ENCODE peak calls at places on chromosome 9, in nine cellular contexts. M is coronary artery, F is WTC11, U is A549, O is fibroblast of mammary gland, N is left ventricle myocardium inferior, C is tibial artery, H is psoas muscle, A is GM12864. W is an unnamed sample.

GRCh38 chr9:101028346-101029299 is at the start of gene PLPPR1:
- DNase-seq in M (no peak), F (peak; percentile 77), U (peak; percentile 53), O (peak; percentile 32), N (peak; percentile 18), C (no peak), H (peak; percentile 17), A (no peak), W (peak; percentile 79)

GRCh38 chr9:137520614-137521404 is 29.4 kb downstream of the PNPLA7 start:
- DNase-seq in M (no peak), F (no peak), U (no peak), O (no peak), N (no peak), C (no peak), H (no peak), A (no peak), W (peak; percentile 62)

GRCh38 chr9:136576269-136576626 is 30.4 kb upstream of the NOTCH1 start:
- DNase-seq in M (no peak), F (no peak), U (peak; percentile 51), O (no peak), N (no peak), C (peak; percentile 50), H (no peak), A (no peak), W (no peak)

GRCh38 chr9:18785604-18786003 is 247.4 kb downstream of the SAXO1 start:
- DNase-seq in M (no peak), F (no peak), U (no peak), O (no peak), N (no peak), C (no peak), H (no peak), A (no peak), W (no peak)

GRCh38 chr9:124357591-124358361 is 57.5 kb downstream of the PSMB7 start:
- DNase-seq in M (peak; percentile 66), F (no peak), U (no peak), O (peak; percentile 30), N (no peak), C (no peak), H (no peak), A (no peak), W (peak; percentile 34)

GRCh38 chr9:74362423-74362822 is 134.7 kb upstream of the RORB start:
- DNase-seq in M (no peak), F (no peak), U (no peak), O (no peak), N (no peak), C (no peak), H (no peak), A (no peak), W (no peak)

GRCh38 chr9:3478549-3478953 is 47.2 kb downstream of the RFX3 start:
- DNase-seq in M (no peak), F (no peak), U (no peak), O (no peak), N (no peak), C (no peak), H (no peak), A (peak; percentile 73), W (no peak)

GRCh38 chr9:79578891-79579290 is 7.1 kb downstream of the TLE4 start:
- DNase-seq in M (no peak), F (no peak), U (no peak), O (peak; percentile 27), N (no peak), C (no peak), H (no peak), A (no peak), W (no peak)

GRCh38 chr9:89095755-89096154 is 82.9 kb downstream of the SHC3 start:
- DNase-seq in M (no peak), F (no peak), U (no peak), O (peak; percentile 42), N (no peak), C (no peak), H (no peak), A (no peak), W (no peak)

GRCh38 chr9:35673132-35673997 is at the start of gene CA9:
- DNase-seq in M (no peak), F (no peak), U (no peak), O (no peak), N (peak; percentile 57), C (no peak), H (no peak), A (no peak), W (no peak)

GRCh38 chr9:129678844-129679243 is 13.4 kb downstream of the PRRX2 start:
- DNase-seq in M (no peak), F (no peak), U (no peak), O (no peak), N (no peak), C (no peak), H (no peak), A (no peak), W (no peak)

GRCh38 chr9:100104314-100104713 is 5.3 kb downstream of the INVS start:
- DNase-seq in M (no peak), F (no peak), U (no peak), O (peak; percentile 29), N (no peak), C (no peak), H (no peak), A (no peak), W (no peak)

GRCh38 chr9:14251146-14252071 is 62.5 kb downstream of the NFIB start:
- DNase-seq in M (peak; percentile 90), F (peak; percentile 27), U (peak; percentile 55), O (peak; percentile 87), N (peak; percentile 87), C (peak; percentile 76), H (peak; percentile 79), A (no peak), W (no peak)

GRCh38 chr9:19481471-19481870 is 72.7 kb downstream of the ACER2 start:
- DNase-seq in M (no peak), F (no peak), U (no peak), O (no peak), N (peak; percentile 57), C (no peak), H (no peak), A (no peak), W (no peak)

GRCh38 chr9:131635912-131636311 is 90.6 kb downstream of the PRRT1B start:
- DNase-seq in M (no peak), F (no peak), U (no peak), O (no peak), N (no peak), C (no peak), H (no peak), A (no peak), W (no peak)

GRCh38 chr9:131636593-131636992 is 91.3 kb downstream of the PRRT1B start:
- DNase-seq in M (no peak), F (no peak), U (no peak), O (no peak), N (no peak), C (no peak), H (no peak), A (no peak), W (no peak)

GRCh38 chr9:131631254-131631653 is 85.9 kb downstream of the PRRT1B start:
- DNase-seq in M (no peak), F (no peak), U (no peak), O (no peak), N (no peak), C (no peak), H (no peak), A (no peak), W (no peak)

GRCh38 chr9:131633491-131634031 is 88.2 kb downstream of the PRRT1B start:
- DNase-seq in M (no peak), F (no peak), U (no peak), O (no peak), N (no peak), C (no peak), H (no peak), A (no peak), W (no peak)

DNA sequence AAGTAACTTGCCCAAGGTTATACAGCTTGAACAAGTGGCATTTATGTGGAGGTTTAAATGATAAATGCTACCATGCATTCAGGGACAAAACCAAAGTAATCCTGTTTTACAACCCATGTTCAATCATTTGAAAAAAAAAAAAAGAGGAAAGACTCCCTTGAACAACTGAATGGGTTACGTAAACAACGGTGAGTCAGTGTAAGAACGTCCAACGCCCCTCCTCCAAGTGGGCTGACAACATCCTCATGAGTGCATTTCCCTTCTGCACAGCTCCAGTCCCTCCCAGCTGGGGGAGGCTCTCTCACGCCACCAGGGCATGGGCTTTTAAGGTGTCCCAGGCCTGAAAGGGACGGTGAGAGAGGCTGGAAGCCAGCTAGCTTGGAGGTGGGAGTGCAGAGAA is 90.0 kb downstream of the PRRT1B start:
- DNase-seq in M (peak; percentile 88), F (no peak), U (peak; percentile 89), O (peak; percentile 98), N (peak; percentile 77), C (peak; percentile 94), H (peak; percentile 83), A (no peak), W (no peak)
- TF ChIP-seq CTCF in M (no peak), F (no peak), U (no peak), O (peak; percentile 18), N (peak; percentile 18), C (peak; percentile 13), H (no peak), A (no peak), W (no peak)

GRCh38 chr9:84254972-84255371 is 85.6 kb downstream of the SLC28A3 start:
- DNase-seq in M (no peak), F (no peak), U (no peak), O (no peak), N (peak; percentile 39), C (no peak), H (no peak), A (no peak), W (no peak)
- TF ChIP-seq CTCF in M (no peak), F (no peak), U (no peak), O (no peak), N (no peak), C (no peak), H (no peak), A (no peak), W (no peak)

DNA sequence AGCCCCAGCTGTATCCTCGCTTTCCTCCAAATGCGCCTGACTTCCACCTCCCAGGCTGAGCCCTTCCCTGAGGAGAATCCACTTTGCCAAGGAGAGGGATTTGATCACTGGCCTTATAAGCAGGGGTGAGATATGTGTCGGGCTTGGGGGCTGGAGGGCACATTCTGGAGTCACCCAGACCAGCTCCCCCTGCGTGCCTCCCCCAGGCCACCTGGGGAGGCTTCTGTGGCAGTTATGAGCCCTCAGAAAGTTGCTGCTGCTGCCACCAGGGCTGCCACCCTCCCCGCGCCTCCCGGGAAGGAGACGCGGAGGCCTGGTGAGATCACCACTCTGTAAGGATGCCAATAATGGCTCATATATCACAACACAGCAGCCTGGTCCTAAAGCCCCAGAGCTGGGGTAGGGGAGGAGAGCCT is 211.5 kb downstream of the PAPPA start:
- DNase-seq in M (no peak), F (no peak), U (no peak), O (peak; percentile 72), N (peak; percentile 47), C (peak; percentile 34), H (peak; percentile 50), A (no peak), W (no peak)
- TF ChIP-seq CTCF in M (no peak), F (no peak), U (no peak), O (no peak), N (peak; percentile 44), C (peak; percentile 47), H (peak; percentile 33), A (no peak), W (no peak)

DNA sequence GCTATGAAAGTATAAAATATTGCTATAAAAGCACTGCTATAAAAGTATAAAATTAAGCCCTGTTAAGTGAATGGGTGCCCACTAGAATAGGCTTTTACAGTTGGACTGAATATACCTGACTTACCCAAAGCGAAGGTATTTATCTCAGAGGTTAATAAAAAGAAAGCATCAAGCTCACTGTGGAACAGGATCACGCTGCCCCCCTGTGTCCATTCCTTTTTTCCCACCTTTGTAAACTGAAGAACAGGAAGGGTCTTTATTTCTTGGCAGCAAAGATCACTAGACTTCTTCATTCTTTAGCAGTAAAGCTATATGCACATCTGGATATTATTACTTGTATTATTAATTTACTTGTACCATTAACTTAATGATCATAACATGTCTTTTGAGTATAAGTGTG is 22.1 kb upstream of the PLPP6 start:
- DNase-seq in M (no peak), F (peak; percentile 50), U (peak; percentile 21), O (peak; percentile 35), N (no peak), C (no peak), H (no peak), A (no peak), W (no peak)
- TF ChIP-seq CTCF in M (no peak), F (peak; percentile 18), U (peak; percentile 43), O (peak; percentile 58), N (peak; percentile 65), C (peak; percentile 51), H (peak; percentile 62), A (peak; percentile 21), W (peak; percentile 74)

W was measured in type B pancreatic cell.